ENCODE peak calls at places on chromosomes 4 and X, in five cellular contexts. W, K, A, G and O are unnamed samples.
A peak's percentile ranks its signal among the peaks of the same experiment; 100 is the strongest.

GRCh38 chr4:64581422-64581821 is 172.2 kb upstream of the TECRL start:
- DNase-seq in W (peak; percentile 83), K (no peak), A (no peak), G (no peak), O (no peak)

GRCh38 chr4:124322234-124322831 is 390.2 kb downstream of the ANKRD50 start:
- DNase-seq in W (peak; percentile 69), K (no peak), A (no peak), G (no peak), O (no peak)

GRCh38 chrX:150548684-150549083 is 19.7 kb upstream of the MTM1 start:
- DNase-seq in W (peak; percentile 66), K (no peak), A (no peak), G (no peak), O (no peak)

GRCh38 chrX:118521435-118521834 is 25.8 kb downstream of the DOCK11 start:
- DNase-seq in W (no peak), K (no peak), A (no peak), G (no peak), O (no peak)

GRCh38 chr4:24778427-24779225 is 16.7 kb upstream of the SOD3 start:
- DNase-seq in W (no peak), K (peak; percentile 28), A (no peak), G (no peak), O (no peak)

GRCh38 chrX:129572422-129572821 is 32.4 kb downstream of the OCRL start:
- DNase-seq in W (no peak), K (no peak), A (no peak), G (no peak), O (no peak)

GRCh38 chrX:31266172-31267076 is 194.6 kb upstream of the FTHL17 start:
- DNase-seq in W (no peak), K (peak; percentile 62), A (peak; percentile 46), G (peak; percentile 64), O (no peak)

GRCh38 chrX:55488559-55489314 is 911 bp downstream of the USP51 start:
- DNase-seq in W (peak; percentile 31), K (peak; percentile 66), A (peak; percentile 47), G (peak; percentile 56), O (peak; percentile 56)

GRCh38 chr4:157013656-157014055 is 42.1 kb upstream of the PDGFC start:
- DNase-seq in W (peak; percentile 28), K (no peak), A (no peak), G (no peak), O (no peak)

GRCh38 chr4:24262616-24263015 is 321.7 kb downstream of the DHX15 start:
- DNase-seq in W (no peak), K (no peak), A (no peak), G (no peak), O (no peak)

GRCh38 chr4:72582853-72583252 is 13.8 kb upstream of the ADAMTS3 start:
- DNase-seq in W (no peak), K (no peak), A (no peak), G (no peak), O (no peak)

GRCh38 chrX:39907964-39908616 is 189.7 kb downstream of the BCOR start:
- DNase-seq in W (peak; percentile 94), K (peak; percentile 52), A (peak; percentile 74), G (peak; percentile 82), O (no peak)

GRCh38 chrX:138748480-138748879 is 37.0 kb upstream of the FGF13 start:
- DNase-seq in W (peak; percentile 50), K (no peak), A (no peak), G (no peak), O (no peak)

GRCh38 chrX:41100200-41100599 is 15.0 kb downstream of the USP9X start:
- DNase-seq in W (no peak), K (no peak), A (no peak), G (no peak), O (no peak)

GRCh38 chr4:56723831-56724230 is 42.7 kb upstream of the HOPX start:
- DNase-seq in W (no peak), K (no peak), A (no peak), G (no peak), O (no peak)

GRCh38 chrX:13826770-13827169 is 9.9 kb upstream of the GPM6B start:
- DNase-seq in W (no peak), K (no peak), A (no peak), G (no peak), O (no peak)

GRCh38 chr4:145868637-145869409 is 69.8 kb downstream of the ZNF827 start:
- DNase-seq in W (peak; percentile 46), K (no peak), A (no peak), G (no peak), O (no peak)

GRCh38 chrX:131763674-131764073 is 219.8 kb downstream of the OR13H1 start:
- DNase-seq in W (peak; percentile 57), K (no peak), A (peak; percentile 85), G (peak; percentile 80), O (no peak)

GRCh38 chr4:106854970-106855369 is 181.1 kb downstream of the DKK2 start:
- DNase-seq in W (no peak), K (no peak), A (no peak), G (no peak), O (no peak)

GRCh38 chr4:39469429-39470077 is 10.7 kb downstream of the LIAS start:
- DNase-seq in W (peak; percentile 85), K (no peak), A (no peak), G (peak; percentile 28), O (no peak)

GRCh38 chr4:120865985-120866384 is 56.5 kb downstream of the PRDM5 start:
- DNase-seq in W (no peak), K (no peak), A (no peak), G (no peak), O (no peak)

GRCh38 chrX:128464091-128464490 is 411.9 kb upstream of the ACTRT1 start:
- DNase-seq in W (peak; percentile 57), K (no peak), A (no peak), G (no peak), O (no peak)

GRCh38 chrX:131565909-131566308 is 22.0 kb downstream of the OR13H1 start:
- DNase-seq in W (peak; percentile 21), K (no peak), A (no peak), G (no peak), O (no peak)

GRCh38 chr4:2040391-2041233 is 18.5 kb upstream of the NAT8L start:
- DNase-seq in W (no peak), K (no peak), A (no peak), G (no peak), O (no peak)

GRCh38 chr4:105808459-105809041 is 86.7 kb upstream of the NPNT start:
- DNase-seq in W (no peak), K (no peak), A (no peak), G (no peak), O (no peak)

GRCh38 chr4:127777487-127777886 is 4.6 kb upstream of the HSPA4L start:
- DNase-seq in W (no peak), K (no peak), A (no peak), G (no peak), O (no peak)

GRCh38 chr4:188976644-188977115 is 837.4 kb downstream of the TRIML1 start:
- DNase-seq in W (peak; percentile 50), K (no peak), A (no peak), G (no peak), O (no peak)

GRCh38 chr4:188127157-188127874 is 11.9 kb upstream of the TRIML1 start:
- DNase-seq in W (peak; percentile 63), K (no peak), A (no peak), G (no peak), O (no peak)

GRCh38 chrX:110409925-110410324 is 51.3 kb downstream of the RTL9 start:
- DNase-seq in W (peak; percentile 80), K (no peak), A (no peak), G (no peak), O (no peak)

GRCh38 chrX:52558140-52558539 is 41.3 kb upstream of the XAGE1B start:
- DNase-seq in W (no peak), K (no peak), A (no peak), G (no peak), O (no peak)

GRCh38 chrX:52553995-52554642 is 37.3 kb upstream of the XAGE1B start:
- DNase-seq in W (no peak), K (no peak), A (no peak), G (no peak), O (no peak)

GRCh38 chrX:52556741-52557140 is 39.9 kb upstream of the XAGE1B start:
- DNase-seq in W (no peak), K (no peak), A (no peak), G (no peak), O (no peak)
- H3K27ac ChIP-seq in W (no peak overlapping the region), K (no peak overlapping the region), A (no peak overlapping the region), G (no peak overlapping the region), O (no peak overlapping the region)

DNA sequence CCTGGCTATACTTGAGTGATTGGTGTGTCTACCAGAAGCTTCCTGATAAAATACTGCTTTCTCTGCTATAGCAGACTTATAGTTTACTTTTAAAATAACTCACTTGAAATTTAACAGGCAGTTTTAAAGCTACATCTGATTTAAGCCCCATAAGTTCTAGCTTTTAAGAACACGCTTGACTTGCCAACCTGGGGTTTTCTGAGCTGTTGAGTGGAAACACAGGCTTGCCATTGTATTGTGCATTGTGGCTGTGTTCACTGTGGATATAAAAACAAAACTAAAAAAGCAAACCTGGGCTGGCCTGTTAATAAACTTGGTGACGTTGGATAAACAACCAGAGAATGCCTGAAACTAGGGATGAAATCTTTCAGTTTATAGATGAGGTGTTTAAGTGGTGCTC is 185.4 kb upstream of the TAPT1 start:
- DNase-seq in W (no peak), K (no peak), A (no peak), G (no peak), O (no peak)
- TF ChIP-seq CTCF in W (no peak), K (no peak), A (no peak), G (no peak), O (no peak)

GRCh38 chr4:40848251-40848650 is 98.5 kb downstream of the NSUN7 start:
- DNase-seq in W (no peak), K (no peak), A (no peak), G (no peak), O (no peak)

GRCh38 chr4:40844261-40844660 is 94.5 kb downstream of the NSUN7 start:
- DNase-seq in W (no peak), K (no peak), A (no peak), G (no peak), O (no peak)

GRCh38 chr4:40845136-40845910 is 95.6 kb downstream of the NSUN7 start:
- DNase-seq in W (no peak), K (no peak), A (no peak), G (no peak), O (no peak)

GRCh38 chr4:40848981-40849380 is 99.2 kb downstream of the NSUN7 start:
- DNase-seq in W (no peak), K (no peak), A (no peak), G (no peak), O (no peak)

GRCh38 chr4:40846556-40846955 is 96.8 kb downstream of the NSUN7 start:
- DNase-seq in W (no peak), K (no peak), A (no peak), G (no peak), O (no peak)
- H3K9me3 ChIP-seq in W (no peaks in the 10 kb centered on the region), K (no peaks in the 10 kb centered on the region), A (no peaks in the 10 kb centered on the region), G (no peaks in the 10 kb centered on the region), O (no peaks in the 10 kb centered on the region)

GRCh38 chr4:78621395-78621794 is 69.8 kb downstream of the ANXA3 start:
- DNase-seq in W (no peak), K (no peak), A (no peak), G (no peak), O (no peak)

GRCh38 chr4:78625073-78625472 is 73.5 kb downstream of the ANXA3 start:
- DNase-seq in W (no peak), K (no peak), A (no peak), G (no peak), O (no peak)

GRCh38 chr4:78624048-78624447 is 72.5 kb downstream of the ANXA3 start:
- DNase-seq in W (no peak), K (no peak), A (no peak), G (no peak), O (no peak)

GRCh38 chr4:78618426-78618825 is 66.9 kb downstream of the ANXA3 start:
- DNase-seq in W (no peak), K (no peak), A (no peak), G (no peak), O (no peak)

GRCh38 chr4:78622253-78622979 is 70.8 kb downstream of the ANXA3 start:
- DNase-seq in W (peak; percentile 14), K (no peak), A (no peak), G (no peak), O (no peak)
- H3K27ac ChIP-seq in W (no peak overlapping the region), K (no peak overlapping the region), A (no peak overlapping the region), G (no peak overlapping the region), O (no peak overlapping the region)